ENCODE peak calls at places on chromosomes 5 and 9, in seven cellular contexts. A, L, M, C, S, K and I are unnamed samples.

GRCh38 chr9:121634329-121634784 is 17.1 kb upstream of the DAB2IP start:
- ATAC-seq in K (no peak), C (no peak), L (no peak), M (no peak), S (no peak), A (peak), I (no peak)

GRCh38 chr9:15246688-15247087 is 60.3 kb downstream of the TTC39B start:
- ATAC-seq in A (no peak), K (peak), M (no peak), L (no peak), S (no peak), C (no peak), I (no peak)

GRCh38 chr5:68424799-68425537 is 209.4 kb downstream of the PIK3R1 start:
- ATAC-seq in C (no peak), A (no peak), K (peak), L (no peak), S (no peak), M (no peak), I (no peak)

GRCh38 chr5:17966636-17967402 is 332.6 kb downstream of the TAF11L14 start:
- ATAC-seq in S (no peak), L (no peak), A (no peak), M (no peak), C (no peak), K (no peak), I (no peak)

GRCh38 chr9:132731230-132731629 is 61.0 kb downstream of the GTF3C4 start:
- ATAC-seq in M (no peak), K (no peak), S (no peak), L (no peak), C (no peak), A (no peak), I (no peak)

GRCh38 chr5:35853652-35854051 is 3.0 kb upstream of the IL7R start:
- ATAC-seq in A (no peak), L (no peak), S (no peak), M (no peak), C (no peak), K (no peak), I (peak)

GRCh38 chr5:154999865-155000264 is 13.7 kb upstream of the KIF4B start:
- ATAC-seq in M (no peak), K (no peak), C (no peak), S (no peak), A (no peak), L (no peak), I (no peak)

GRCh38 chr9:87080512-87081225 is 133.4 kb upstream of the GAS1 start:
- ATAC-seq in S (peak), M (peak), A (peak), C (no peak), K (peak), L (peak), I (no peak)

GRCh38 chr9:3980212-3980611 is 319.7 kb downstream of the GLIS3 start:
- ATAC-seq in C (no peak), M (no peak), A (no peak), K (no peak), L (no peak), S (no peak), I (no peak)

GRCh38 chr5:55546991-55547390 is 12.2 kb upstream of the PLPP1 start:
- ATAC-seq in M (no peak), A (peak), L (peak), K (peak), C (peak), S (peak), I (no peak)

GRCh38 chr9:17630531-17630949 is 51.7 kb downstream of the SH3GL2 start:
- ATAC-seq in M (no peak), K (no peak), C (no peak), A (no peak), S (no peak), L (no peak), I (no peak)

GRCh38 chr9:112166176-112167140 is 8.6 kb downstream of the SUSD1 start:
- ATAC-seq in K (no peak), M (peak), S (peak), C (peak), L (peak), A (peak), I (peak)

GRCh38 chr5:65760504-65761275 is 38.7 kb downstream of the NLN start:
- ATAC-seq in K (no peak), M (peak), S (peak), C (no peak), A (no peak), L (no peak), I (no peak)

GRCh38 chr9:125536184-125537152 is 170.5 kb downstream of the MAPKAP1 start:
- ATAC-seq in M (no peak), S (no peak), K (peak), C (no peak), A (no peak), L (no peak), I (no peak)

GRCh38 chr9:125538092-125538473 is 168.9 kb downstream of the MAPKAP1 start:
- ATAC-seq in A (peak), L (peak), S (peak), C (peak), M (peak), K (peak), I (peak)

GRCh38 chr9:125540497-125540896 is 166.5 kb downstream of the MAPKAP1 start:
- ATAC-seq in L (peak), A (no peak), C (no peak), M (no peak), S (no peak), K (no peak), I (no peak)

GRCh38 chr9:125534934-125535701 is 171.9 kb downstream of the MAPKAP1 start:
- ATAC-seq in M (peak), L (no peak), S (no peak), K (no peak), A (no peak), C (no peak), I (no peak)

DNA sequence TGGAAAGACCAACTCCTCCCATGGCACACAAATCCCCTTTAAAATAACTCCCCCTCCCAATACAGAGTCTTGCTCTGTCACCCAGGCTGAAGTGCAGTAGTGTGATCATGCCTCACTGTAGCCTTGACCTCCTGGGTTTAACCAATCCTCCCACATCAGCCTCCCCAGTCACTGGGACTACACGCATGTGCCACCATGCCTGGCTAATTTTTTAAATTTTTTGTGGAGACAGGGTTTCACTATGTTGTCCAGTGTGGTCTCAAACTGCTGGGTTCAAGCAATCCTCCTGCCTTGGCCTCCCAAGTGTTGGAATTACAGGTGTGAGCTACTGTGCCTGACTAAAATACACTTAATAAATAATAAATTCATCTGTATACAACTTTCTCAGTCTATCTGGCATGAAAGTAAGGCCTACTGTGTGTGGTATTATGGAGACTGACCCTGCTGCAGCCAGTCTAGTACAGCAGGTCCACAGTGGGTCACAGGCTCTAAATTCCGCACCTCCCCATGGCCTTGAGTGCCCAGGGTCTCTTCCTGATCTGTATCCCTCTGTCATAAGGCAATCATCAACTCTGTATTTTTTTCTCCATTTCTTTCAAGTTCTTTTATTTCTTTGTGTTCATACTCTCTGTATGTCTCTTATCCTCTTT is 169.4 kb downstream of the MAPKAP1 start:
- ATAC-seq in L (peak), M (no peak), S (peak), A (peak), C (no peak), K (peak), I (no peak)
- H3K27ac ChIP-seq in L (peak), M (peak), S (peak), A (peak), C (no peak), K (peak), I (no peak)

GRCh38 chr5:95824747-95825146 is 2.2 kb upstream of the GLRX start:
- ATAC-seq in M (no peak), S (no peak), K (no peak), A (no peak), L (no peak), C (no peak), I (no peak)

GRCh38 chr5:95822038-95822407 is 503 bp downstream of the GLRX start:
- ATAC-seq in K (peak), S (peak), A (peak), M (peak), C (peak), L (peak), I (peak)

GRCh38 chr5:95822408-95823240 is at the start of gene GLRX:
- ATAC-seq in A (peak), M (peak), L (peak), S (peak), C (peak), K (peak), I (peak)

GRCh38 chr5:95823738-95824609 is 1.4 kb upstream of the GLRX start:
- ATAC-seq in M (peak), L (peak), A (peak), C (peak), K (peak), S (peak), I (peak)

GRCh38 chr5:95823241-95823737 is 763 bp upstream of the GLRX start:
- ATAC-seq in C (peak), A (peak), K (peak), M (peak), S (no peak), L (peak), I (no peak)
- TF ChIP-seq POLR2A in C (no peak), A (no peak), K (no peak), M (no peak), S (no peak), L (no peak), I (no peak)

DNA sequence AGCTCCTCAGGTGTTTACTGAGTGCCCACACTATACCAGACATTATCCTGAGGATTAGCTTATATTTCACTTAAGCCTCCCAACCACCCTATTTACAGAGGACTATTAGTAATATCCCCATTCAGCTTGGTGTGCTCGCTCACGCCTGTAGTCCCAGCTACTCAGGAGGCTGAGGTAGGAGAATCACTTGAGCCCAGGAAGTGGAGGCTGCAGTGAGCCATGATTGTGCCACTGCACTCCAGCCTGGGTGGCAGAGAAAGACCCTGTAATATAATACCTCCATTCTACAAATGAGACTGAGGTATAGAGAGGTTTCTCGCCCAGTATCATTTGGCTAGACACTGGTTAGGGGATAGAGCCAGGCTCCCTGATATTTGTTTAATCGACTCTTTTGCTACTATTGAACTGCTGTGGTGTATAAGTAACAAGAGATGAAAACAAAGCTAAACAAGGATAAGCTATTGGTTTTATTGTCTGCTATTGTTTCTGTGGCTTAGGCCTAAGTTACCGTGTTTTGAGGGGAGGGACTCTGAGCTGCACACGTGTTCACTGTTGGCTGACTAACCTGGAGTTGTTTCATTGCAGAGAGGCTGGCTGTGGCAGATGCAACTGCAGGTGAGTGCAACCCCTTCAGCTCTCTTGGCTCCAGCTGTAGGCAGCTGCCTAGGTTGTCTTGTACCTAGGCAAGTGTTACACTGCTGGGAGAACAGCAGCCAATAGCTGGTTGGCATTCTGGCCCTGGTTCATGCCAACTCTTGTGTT is 17.8 kb upstream of the MATR3 start:
- ATAC-seq in A (peak), L (no peak), S (no peak), C (peak), M (no peak), K (no peak), I (no peak)
- H3K4me3 ChIP-seq in A (peak), L (peak), S (no peak), C (peak), M (no peak), K (peak), I (no peak)

GRCh38 chr5:172874647-172875371 is 40.8 kb downstream of the ERGIC1 start:
- ATAC-seq in K (no peak), S (no peak), M (no peak), L (no peak), A (no peak), C (no peak), I (no peak)

GRCh38 chr5:172871982-172872381 is 37.9 kb downstream of the ERGIC1 start:
- ATAC-seq in K (no peak), M (no peak), S (no peak), L (no peak), A (no peak), C (no peak), I (no peak)

GRCh38 chr5:172871561-172871960 is 37.5 kb downstream of the ERGIC1 start:
- ATAC-seq in C (no peak), A (no peak), K (no peak), L (no peak), M (no peak), S (no peak), I (no peak)

GRCh38 chr5:172873513-172873912 is 39.5 kb downstream of the ERGIC1 start:
- ATAC-seq in A (no peak), C (no peak), M (no peak), S (no peak), L (no peak), K (no peak), I (no peak)

DNA sequence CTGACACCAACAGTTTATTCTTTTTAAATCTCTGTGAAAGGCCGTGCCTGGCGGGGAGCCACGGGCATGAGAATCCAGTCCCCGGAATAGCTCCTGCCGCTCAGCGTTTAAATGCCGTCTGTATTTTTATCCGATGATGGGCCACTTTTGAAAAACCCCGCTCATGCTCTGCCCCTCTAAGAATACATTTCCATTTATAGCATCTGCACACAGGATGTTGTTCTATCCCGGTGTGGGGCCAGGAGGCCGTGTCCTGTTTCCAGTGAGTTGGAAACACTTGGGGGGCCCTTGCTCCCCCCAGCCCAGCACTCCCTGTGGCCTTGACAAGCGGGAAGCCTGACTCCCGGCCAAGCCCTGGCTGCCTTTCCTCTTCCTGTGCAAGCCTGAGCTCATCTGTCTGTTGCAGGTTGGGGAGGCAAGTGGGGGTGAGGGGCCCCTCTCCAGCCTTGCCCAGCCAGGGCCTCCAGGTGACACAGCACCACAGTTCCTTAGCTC is 39.0 kb downstream of the ERGIC1 start:
- ATAC-seq in S (peak), L (no peak), M (peak), A (no peak), C (no peak), K (no peak), I (peak)
- H3K27ac ChIP-seq in S (peak), L (peak), M (peak), A (no peak), C (no peak), K (no peak), I (peak)